ENCODE peak calls at places on chromosomes 12 and 14, in five cellular contexts. C, Q, W, N and A are unnamed samples.

GRCh38 chr14:53306267-53306721 is 153.2 kb upstream of the DDHD1 start:
- DNase-seq in W (no peak), N (peak; percentile 65), Q (no peak), C (peak; percentile 23), A (peak; percentile 16)

GRCh38 chr12:24948452-24948815 is 467 bp downstream of the BCAT1 start:
- DNase-seq in Q (no peak), W (no peak), N (no peak), C (no peak), A (peak; percentile 0)

GRCh38 chr14:45038865-45039264 is 45.1 kb upstream of the PRPF39 start:
- DNase-seq in N (no peak), Q (no peak), W (no peak), C (no peak), A (no peak)

GRCh38 chr14:79294506-79294905 is 916.8 kb downstream of the DIO2 start:
- DNase-seq in Q (no peak), W (no peak), N (no peak), C (no peak), A (no peak)

GRCh38 chr12:98594050-98594853 is 766 bp downstream of the SLC25A3 start:
- DNase-seq in N (peak; percentile 78), Q (no peak), C (no peak), W (no peak), A (peak; percentile 14)

GRCh38 chr14:24734917-24735500 is 101.0 kb upstream of the GZMB start:
- DNase-seq in Q (no peak), W (no peak), N (no peak), C (peak; percentile 11), A (peak; percentile 11)

GRCh38 chr12:125645724-125646123 is 580.5 kb downstream of the AACS start:
- DNase-seq in C (no peak), N (no peak), W (no peak), Q (no peak), A (no peak)

GRCh38 chr14:98014851-98015615 is 1217.9 kb downstream of the VRK1 start:
- DNase-seq in Q (no peak), W (no peak), N (no peak), C (no peak), A (no peak)

GRCh38 chr12:21323736-21324135 is 11.0 kb downstream of the SLCO1A2 start:
- DNase-seq in C (no peak), N (no peak), W (no peak), Q (no peak), A (no peak)

GRCh38 chr14:90795744-90796143 is 20.5 kb downstream of the TTC7B start:
- DNase-seq in Q (no peak), N (no peak), C (peak; percentile 87), W (no peak), A (no peak)

GRCh38 chr12:4141344-4142270 is 132.0 kb upstream of the CCND2 start:
- DNase-seq in C (no peak), N (no peak), Q (no peak), W (no peak), A (no peak)

GRCh38 chr14:77276959-77277358 is 6.0 kb upstream of the NGB start:
- DNase-seq in W (no peak), Q (no peak), C (no peak), N (no peak), A (no peak)

GRCh38 chr12:46084666-46085631 is 94.6 kb upstream of the SCAF11 start:
- DNase-seq in N (no peak), W (no peak), C (no peak), Q (no peak), A (no peak)

GRCh38 chr14:26191123-26191522 is 406.7 kb downstream of the NOVA1 start:
- DNase-seq in Q (no peak), N (no peak), W (no peak), C (no peak), A (no peak)

GRCh38 chr12:57517187-57517586 is 3.1 kb downstream of the DDIT3 start:
- DNase-seq in N (no peak), W (no peak), Q (peak; percentile 27), C (peak; percentile 7), A (no peak)

GRCh38 chr12:48991247-48992050 is 7.7 kb downstream of the DDN start:
- DNase-seq in W (no peak), Q (no peak), C (no peak), N (no peak), A (no peak)

GRCh38 chr12:70255311-70255710 is 12.1 kb downstream of the CNOT2 start:
- DNase-seq in N (no peak), C (no peak), Q (no peak), W (no peak), A (no peak)

GRCh38 chr12:10191865-10192264 is 13.0 kb downstream of the TMEM52B start:
- DNase-seq in C (no peak), Q (no peak), N (no peak), W (no peak), A (no peak)

GRCh38 chr14:24040692-24041091 is 11.1 kb upstream of the CARMIL3 start:
- DNase-seq in Q (no peak), W (no peak), C (no peak), N (no peak), A (no peak)

GRCh38 chr14:58969951-58970751 is 218.3 kb upstream of the DAAM1 start:
- DNase-seq in W (no peak), C (peak; percentile 41), Q (no peak), N (no peak), A (no peak)

GRCh38 chr14:53055003-53055402 is 98.1 kb downstream of the DDHD1 start:
- DNase-seq in C (peak; percentile 22), Q (no peak), N (no peak), W (no peak), A (peak; percentile 33)

GRCh38 chr12:104649217-104649834 is 192.6 kb downstream of the CHST11 start:
- DNase-seq in C (no peak), N (no peak), Q (no peak), W (no peak), A (no peak)

GRCh38 chr14:93984987-93985410 is 8.6 kb upstream of the ASB2 start:
- DNase-seq in N (no peak), C (peak; percentile 89), W (no peak), Q (no peak), A (no peak)

GRCh38 chr12:103936679-103937078 is 6.5 kb downstream of the HSP90B1 start:
- DNase-seq in Q (no peak), N (no peak), W (no peak), C (no peak), A (no peak)

GRCh38 chr14:103716899-103717411 is 1.3 kb downstream of the ZFYVE21 start:
- DNase-seq in Q (no peak), C (no peak), W (no peak), N (no peak), A (no peak)

GRCh38 chr14:34775922-34776321 is 61.5 kb upstream of the CFL2 start:
- DNase-seq in Q (no peak), C (no peak), N (no peak), W (no peak), A (no peak)

GRCh38 chr14:34782031-34782430 is 67.6 kb upstream of the CFL2 start:
- DNase-seq in Q (no peak), C (no peak), N (no peak), W (no peak), A (no peak)

GRCh38 chr14:34781242-34781641 is 66.8 kb upstream of the CFL2 start:
- DNase-seq in C (peak; percentile 90), N (no peak), Q (no peak), W (no peak), A (no peak)

GRCh38 chr14:34780646-34781045 is 66.3 kb upstream of the CFL2 start:
- DNase-seq in Q (no peak), W (no peak), N (no peak), C (no peak), A (no peak)

DNA sequence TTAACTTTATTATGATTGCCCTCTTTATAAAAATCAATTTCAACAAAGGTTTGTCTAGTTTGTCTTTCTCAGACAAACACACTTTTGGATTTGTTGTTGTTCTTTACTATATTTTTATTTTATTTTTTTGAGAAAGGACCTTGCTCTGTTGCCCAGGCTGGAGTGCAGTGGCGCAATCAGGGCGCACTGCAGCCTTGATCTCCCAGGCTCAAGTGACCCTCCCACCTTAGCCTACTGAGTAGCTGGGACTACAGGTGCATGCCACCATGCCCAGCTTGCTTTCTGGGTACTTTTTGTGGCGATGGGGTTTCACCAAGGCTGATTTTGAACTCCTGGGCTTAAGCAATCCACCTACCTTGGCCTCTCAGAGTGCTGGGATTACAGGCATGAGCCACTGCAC is 64.4 kb upstream of the CFL2 start:
- DNase-seq in W (no peak), Q (no peak), C (no peak), N (no peak), A (no peak)
- H3K4me3 ChIP-seq in W (no peak overlapping the region), Q (no peak overlapping the region), C (no peak overlapping the region), N (no peak overlapping the region), A (no peak overlapping the region)

GRCh38 chr14:64844993-64845536 is 34.6 kb downstream of the SPTB start:
- DNase-seq in N (no peak), C (no peak), Q (no peak), W (no peak), A (no peak)

GRCh38 chr14:64841121-64841611 is 38.5 kb downstream of the SPTB start:
- DNase-seq in W (no peak), N (no peak), Q (no peak), C (peak; percentile 64), A (no peak)

GRCh38 chr14:64844272-64844671 is 35.4 kb downstream of the SPTB start:
- DNase-seq in Q (no peak), N (no peak), W (no peak), C (no peak), A (no peak)

GRCh38 chr14:64838656-64839055 is 41.1 kb downstream of the SPTB start:
- DNase-seq in N (no peak), C (no peak), W (no peak), Q (no peak), A (no peak)

GRCh38 chr14:64841772-64842490 is 37.8 kb downstream of the SPTB start:
- DNase-seq in W (no peak), Q (no peak), C (no peak), N (no peak), A (no peak)
- H3K27ac ChIP-seq in W (no peak overlapping the region), Q (peak overlapping the region; percentile 44), C (no peak overlapping the region), N (no peak overlapping the region), A (no peak overlapping the region)

GRCh38 chr14:104843442-104844305 is 21.4 kb upstream of the CEP170B start:
- DNase-seq in Q (no peak), C (no peak), W (no peak), N (peak; percentile 67), A (no peak)

GRCh38 chr14:104841730-104842129 is 23.3 kb upstream of the CEP170B start:
- DNase-seq in C (no peak), W (no peak), Q (no peak), N (no peak), A (no peak)

GRCh38 chr14:104844306-104845032 is 20.6 kb upstream of the CEP170B start:
- DNase-seq in Q (no peak), C (no peak), N (peak; percentile 62), W (no peak), A (no peak)

GRCh38 chr14:104845033-104845666 is 19.9 kb upstream of the CEP170B start:
- DNase-seq in C (no peak), Q (no peak), W (no peak), N (peak; percentile 40), A (no peak)

GRCh38 chr14:104843006-104843405 is 22.1 kb upstream of the CEP170B start:
- DNase-seq in C (no peak), N (no peak), Q (no peak), W (no peak), A (no peak)
- H3K4me3 ChIP-seq in C (no peak overlapping the region), N (peak overlapping the region; percentile 40), Q (no peak overlapping the region), W (peak overlapping the region; percentile 59), A (no peak overlapping the region)

DNA sequence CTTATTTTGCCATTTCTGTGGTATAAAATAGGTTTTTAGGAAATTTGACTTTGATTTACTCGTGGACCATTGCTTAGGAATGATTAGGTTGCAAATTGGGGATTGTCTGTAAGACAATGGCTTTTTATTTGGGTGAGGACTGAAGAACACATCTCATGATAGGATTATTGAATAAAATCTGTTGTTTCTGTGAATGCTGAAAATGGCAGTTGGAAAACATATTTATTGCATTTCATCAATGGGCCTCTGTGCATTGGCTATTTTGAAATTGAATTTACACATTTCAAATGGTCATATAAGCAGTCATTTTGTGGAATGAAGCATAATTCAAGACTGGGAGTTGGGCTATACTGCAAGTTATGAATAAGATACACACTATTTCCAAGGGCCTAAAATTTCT is 46.0 kb downstream of the FGD4 start:
- DNase-seq in Q (no peak), W (no peak), N (no peak), C (no peak), A (no peak)
- H3K27ac ChIP-seq in Q (no peak overlapping the region), W (no peak overlapping the region), N (no peak overlapping the region), C (no peak overlapping the region), A (no peak overlapping the region)